ENCODE peak calls at places on chromosome 9, in nine cellular contexts. J is psoas muscle; S is coronary artery; Y is transverse colon; B is fibroblast of lung; G is A549; Z is OCI-LY7; P is CD4-positive, alpha-beta T cell; I is heart right ventricle. R is an unnamed sample.

GRCh38 chr9:93072383-93072795 is 13.9 kb downstream of the SUSD3 start:
- DNase-seq in I (no peak), J (no peak), P (peak), G (no peak), S (no peak), Z (no peak), B (peak), Y (peak), R (no peak)

GRCh38 chr9:130039504-130040147 is 3.4 kb downstream of the FNBP1 start:
- DNase-seq in B (peak), J (no peak), S (peak), Z (peak), G (peak), P (no peak), I (no peak), Y (no peak), R (no peak)

GRCh38 chr9:127897194-127897692 is 2.2 kb downstream of the ST6GALNAC6 start:
- DNase-seq in Z (peak), Y (peak), G (peak), B (peak), P (no peak), S (peak), J (peak), I (peak), R (peak)

GRCh38 chr9:91196103-91196761 is 165.5 kb downstream of the AUH start:
- DNase-seq in P (no peak), J (no peak), I (no peak), G (no peak), Z (no peak), Y (no peak), B (no peak), S (no peak), R (no peak)

GRCh38 chr9:16715404-16715803 is 155.1 kb downstream of the BNC2 start:
- DNase-seq in G (no peak), P (no peak), Z (no peak), B (peak), J (no peak), I (no peak), Y (no peak), S (no peak), R (no peak)

GRCh38 chr9:17140418-17140817 is 5.6 kb downstream of the CNTLN start:
- DNase-seq in J (no peak), G (no peak), B (no peak), S (no peak), P (no peak), Z (no peak), Y (no peak), I (no peak), R (no peak)

GRCh38 chr9:118567861-118568260 is 801.4 kb downstream of the BRINP1 start:
- DNase-seq in J (no peak), B (no peak), P (no peak), S (no peak), Y (no peak), G (no peak), Z (no peak), I (no peak), R (no peak)

GRCh38 chr9:136391737-136392537 is 8.0 kb downstream of the SNAPC4 start:
- DNase-seq in S (no peak), J (peak), P (no peak), B (no peak), G (no peak), Y (no peak), I (no peak), Z (no peak), R (no peak)

GRCh38 chr9:98997580-98997979 is 53.9 kb downstream of the COL15A1 start:
- DNase-seq in J (no peak), I (no peak), B (peak), Z (no peak), Y (no peak), G (no peak), P (no peak), S (peak), R (no peak)

GRCh38 chr9:110125207-110125751 is 82.7 kb downstream of the C9orf152 start:
- DNase-seq in I (peak), G (peak), Y (peak), B (peak), P (no peak), Z (no peak), J (peak), S (peak), R (no peak)

DNA sequence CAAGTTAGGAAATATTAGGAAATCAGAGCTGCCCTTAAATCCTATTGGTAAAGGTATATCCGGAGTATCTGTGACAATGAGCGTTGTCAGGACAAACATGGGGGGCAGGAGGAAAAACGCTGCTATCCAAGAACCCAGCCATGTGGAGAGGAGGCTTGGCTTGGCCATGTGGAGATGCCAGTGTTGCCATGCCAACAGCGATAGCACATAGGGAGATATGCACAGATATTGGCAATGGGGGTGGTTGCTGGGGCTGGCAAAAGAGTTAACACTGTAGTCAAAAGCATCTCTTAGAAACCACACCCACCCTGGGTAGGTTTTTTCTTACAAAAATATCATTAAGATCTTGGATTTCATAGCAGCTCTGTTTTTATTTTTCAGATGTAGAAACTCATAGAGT is 106.4 kb upstream of the ASTN2 start:
- DNase-seq in I (no peak), S (no peak), Y (no peak), J (no peak), G (no peak), P (no peak), Z (no peak), B (no peak), R (no peak)
- TF ChIP-seq CTCF in I (no peak), S (no peak), Y (no peak), J (no peak), G (no peak), P (no peak), Z (no peak), B (no peak), R (no peak)

GRCh38 chr9:7910426-7911015 is 110.9 kb upstream of the DMAC1 start:
- DNase-seq in Y (peak), G (no peak), B (peak), S (no peak), I (no peak), Z (no peak), J (no peak), P (no peak), R (no peak)

GRCh38 chr9:7906783-7907182 is 107.2 kb upstream of the DMAC1 start:
- DNase-seq in J (no peak), B (peak), I (no peak), P (no peak), Y (no peak), Z (no peak), G (no peak), S (no peak), R (no peak)

GRCh38 chr9:7909537-7909936 is 110.0 kb upstream of the DMAC1 start:
- DNase-seq in G (no peak), Y (no peak), Z (no peak), P (no peak), I (no peak), B (no peak), J (no peak), S (no peak), R (no peak)

GRCh38 chr9:7912037-7912535 is 112.5 kb upstream of the DMAC1 start:
- DNase-seq in P (no peak), S (no peak), Y (no peak), G (no peak), J (no peak), B (no peak), Z (no peak), I (no peak), R (no peak)

DNA sequence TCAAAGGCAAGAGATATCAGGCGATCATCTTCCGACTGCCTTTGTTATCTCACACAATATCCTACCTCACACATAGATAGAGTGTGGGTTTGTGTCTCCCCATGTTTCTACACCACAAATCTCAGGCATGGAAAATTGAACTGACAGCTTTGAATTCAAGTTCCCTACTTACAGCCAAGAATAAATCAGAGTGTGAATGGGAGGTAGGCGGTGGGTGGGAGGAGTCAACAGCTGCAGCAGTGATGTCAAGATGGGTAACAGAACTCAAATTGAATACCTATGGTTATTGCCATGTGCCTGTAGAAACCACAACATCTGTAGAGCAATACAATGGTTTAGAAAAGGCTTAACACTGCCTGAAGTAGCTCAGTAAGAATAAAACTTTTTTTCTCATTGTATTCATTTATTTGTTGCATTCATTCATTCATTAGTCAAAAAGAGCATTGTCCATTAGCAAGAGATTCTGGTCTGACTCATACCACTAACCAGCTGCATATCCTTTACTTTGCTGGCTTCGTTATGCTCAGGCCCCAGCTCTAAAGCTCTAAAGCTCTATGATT is 108.1 kb upstream of the DMAC1 start:
- DNase-seq in S (no peak), G (no peak), I (no peak), P (no peak), Y (no peak), Z (no peak), B (peak), J (no peak), R (no peak)
- H3K27ac ChIP-seq in S (no peak), G (no peak), I (no peak), P (no peak), Y (no peak), Z (no peak), B (no peak), J (no peak), R (no peak)

GRCh38 chr9:87198716-87199115 is 251.4 kb upstream of the GAS1 start:
- DNase-seq in P (no peak), B (peak), J (no peak), Y (no peak), G (no peak), Z (no peak), I (no peak), S (no peak), R (no peak)

GRCh38 chr9:87201316-87201715 is 254.0 kb upstream of the GAS1 start:
- DNase-seq in G (no peak), S (no peak), B (peak), J (no peak), P (no peak), Z (no peak), Y (no peak), I (no peak), R (no peak)

GRCh38 chr9:87197349-87198130 is 250.2 kb upstream of the GAS1 start:
- DNase-seq in P (no peak), G (no peak), Z (no peak), S (no peak), I (no peak), Y (no peak), J (no peak), B (no peak), R (no peak)

GRCh38 chr9:87195306-87195705 is 248.0 kb upstream of the GAS1 start:
- DNase-seq in P (no peak), I (no peak), Y (no peak), B (no peak), Z (no peak), G (no peak), S (no peak), J (no peak), R (no peak)

DNA sequence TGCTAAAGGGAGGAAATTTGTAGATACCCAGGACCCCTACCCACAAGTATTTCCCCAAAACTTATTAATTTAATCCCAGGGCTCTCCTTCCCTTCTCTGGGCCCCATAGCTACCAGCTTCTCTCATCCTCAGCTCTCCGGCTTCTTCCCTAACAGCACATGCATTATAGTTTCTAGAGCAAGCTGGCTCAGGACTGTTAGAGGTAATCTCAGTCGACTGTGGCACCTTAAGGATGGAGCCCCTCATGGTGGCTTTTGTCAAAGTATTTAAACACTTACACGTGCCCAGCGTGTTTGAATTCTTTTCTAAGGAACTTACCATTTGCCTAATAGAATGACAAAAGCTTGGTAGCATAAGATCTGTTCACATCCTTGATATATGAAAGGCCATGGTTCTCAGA is 252.5 kb upstream of the GAS1 start:
- DNase-seq in I (no peak), Z (no peak), J (no peak), P (no peak), Y (no peak), G (no peak), B (no peak), S (no peak), R (no peak)
- TF ChIP-seq CTCF in I (no peak), Z (no peak), J (no peak), P (no peak), Y (no peak), G (no peak), B (no peak), S (no peak), R (no peak)

GRCh38 chr9:108478431-108478837 is 377.4 kb downstream of the ACTL7B start:
- DNase-seq in Y (peak), J (peak), S (peak), P (no peak), B (peak), G (peak), I (no peak), Z (no peak), R (peak)
- H3K27ac ChIP-seq in Y (peak), J (peak), S (peak), P (no peak), B (peak), G (peak), I (no peak), Z (no peak), R (peak)

DNA sequence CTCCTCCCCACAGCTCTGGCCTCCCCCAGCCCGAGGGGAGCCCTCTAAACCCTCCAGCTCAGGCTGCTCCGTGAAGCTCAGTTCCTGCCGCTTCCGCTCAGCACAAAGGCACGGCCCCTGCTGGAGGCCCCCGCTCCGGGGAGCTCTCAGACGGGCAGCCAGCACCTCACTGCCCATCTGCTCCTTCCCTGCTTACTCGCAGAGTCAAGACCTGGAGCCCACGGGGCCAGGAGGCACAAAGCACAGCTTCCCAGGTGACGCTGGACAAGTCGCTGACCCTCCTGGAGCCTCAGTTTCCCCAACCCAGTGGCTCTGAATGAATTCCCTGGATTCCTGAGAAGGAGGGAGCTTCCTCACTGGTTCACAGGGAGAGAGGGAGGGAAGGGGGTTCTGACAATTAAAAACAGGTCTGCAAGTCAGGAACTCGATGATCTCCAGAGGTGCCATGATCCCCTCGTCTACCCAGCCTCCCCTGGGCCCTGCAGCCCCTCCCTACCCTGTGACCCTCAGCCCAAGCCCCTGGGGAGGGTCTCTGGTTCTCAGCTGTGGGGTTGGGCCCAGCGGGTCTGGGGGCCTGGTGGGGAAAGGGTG is 36.2 kb downstream of the VAV2 start:
- DNase-seq in S (no peak), J (peak), G (no peak), Z (peak), P (peak), B (peak), I (no peak), Y (peak), R (no peak)
- TF ChIP-seq CTCF in S (no peak), J (no peak), G (no peak), Z (peak), P (no peak), B (peak), I (no peak), Y (no peak), R (no peak)

DNA sequence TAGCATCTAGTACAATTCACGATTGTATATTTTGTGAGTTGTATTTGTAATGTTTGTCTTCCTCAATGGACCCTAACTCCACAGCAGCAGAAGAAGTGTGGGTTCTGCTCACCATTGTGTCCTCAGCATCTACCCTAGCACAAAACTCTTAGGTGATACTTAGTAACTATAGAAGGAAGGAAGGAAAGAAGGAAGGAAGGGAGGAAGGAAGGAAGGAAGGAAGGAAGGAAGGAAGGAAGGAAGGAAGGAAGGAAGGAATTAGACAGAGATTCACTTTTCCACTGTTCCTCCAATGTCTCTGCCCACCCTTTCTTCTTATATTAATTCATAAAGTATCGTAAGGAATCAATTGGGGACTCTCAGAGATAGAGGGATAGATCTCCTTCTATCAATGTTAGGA is 288.2 kb downstream of the NFIB start:
- DNase-seq in Z (no peak), B (no peak), S (no peak), J (no peak), Y (no peak), I (no peak), G (no peak), P (no peak), R (no peak)
- H3K27ac ChIP-seq in Z (no peak), B (no peak), S (no peak), J (no peak), Y (no peak), I (no peak), G (no peak), P (no peak), R (no peak)

GRCh38 chr9:84917366-84918063 is 248.0 kb downstream of the NTRK2 start:
- DNase-seq in G (no peak), P (no peak), J (no peak), Z (no peak), I (no peak), S (no peak), B (no peak), Y (peak), R (no peak)
- TF ChIP-seq CTCF in G (no peak), P (no peak), J (no peak), Z (no peak), I (no peak), S (no peak), B (no peak), Y (no peak), R (no peak)

GRCh38 chr9:121645853-121646807 is 5.3 kb upstream of the DAB2IP start:
- DNase-seq in S (no peak), Y (no peak), J (no peak), B (no peak), Z (peak), I (no peak), G (no peak), P (no peak), R (no peak)
- H3K27ac ChIP-seq in S (no peak), Y (no peak), J (peak), B (no peak), Z (no peak), I (peak), G (no peak), P (no peak), R (no peak)

GRCh38 chr9:116605060-116605459 is 82.0 kb upstream of the TRIM32 start:
- DNase-seq in B (no peak), I (no peak), Z (no peak), S (no peak), G (no peak), J (no peak), Y (no peak), P (no peak), R (no peak)

GRCh38 chr9:116605904-116606341 is 81.2 kb upstream of the TRIM32 start:
- DNase-seq in S (peak), G (no peak), B (no peak), Y (no peak), P (no peak), J (peak), Z (no peak), I (peak), R (no peak)
- TF ChIP-seq CTCF in S (no peak), G (no peak), B (no peak), Y (no peak), P (no peak), J (no peak), Z (no peak), I (no peak), R (no peak)

DNA sequence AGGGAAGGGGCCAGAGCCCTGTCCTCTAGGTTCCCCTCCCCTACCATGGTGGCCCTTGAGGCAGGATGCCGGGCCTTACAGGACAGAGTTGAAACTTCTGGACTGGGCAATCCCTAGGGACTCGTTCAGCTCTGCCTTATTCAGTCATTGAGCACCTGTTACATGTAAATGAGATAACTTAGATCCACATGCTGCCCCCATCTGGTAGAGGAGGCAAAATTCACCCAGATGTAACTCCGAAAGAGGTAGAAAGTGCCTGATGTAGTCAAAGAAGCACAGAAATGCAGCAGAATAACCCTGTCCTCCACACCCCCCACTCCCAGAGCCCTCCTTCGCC is 1.5 kb downstream of the GGTA1 start:
- DNase-seq in P (no peak), G (peak), I (no peak), S (no peak), Y (peak), J (no peak), Z (peak), B (peak), R (peak)
- H3K27ac ChIP-seq in P (no peak), G (no peak), I (no peak), S (peak), Y (peak), J (no peak), Z (no peak), B (no peak), R (no peak)